ENCODE peak calls at places on chromosome 11, in six cellular contexts. H, D, I, A, Z and V are unnamed samples.

GRCh38 chr11:22730319-22730718 is 63.9 kb downstream of the GAS2 start:
- DNase-seq in D (no peak), H (no peak), A (no peak), Z (no peak), I (no peak), V (peak)

GRCh38 chr11:10654211-10655150 is 39.1 kb downstream of the IRAG1 start:
- DNase-seq in Z (no peak), D (peak), H (peak), A (peak), I (peak), V (peak)

GRCh38 chr11:83002047-83002446 is 69.7 kb downstream of the RAB30 start:
- DNase-seq in I (no peak), A (no peak), D (no peak), Z (no peak), H (no peak), V (no peak)

GRCh38 chr11:119664063-119664572 is 64.9 kb downstream of the NECTIN1 start:
- DNase-seq in H (no peak), A (no peak), Z (no peak), I (no peak), D (no peak), V (no peak)

GRCh38 chr11:33982661-33983060 is 68.9 kb upstream of the CAPRIN1 start:
- DNase-seq in Z (no peak), I (no peak), D (no peak), H (peak), A (no peak), V (no peak)

GRCh38 chr11:20990447-20990846 is 321.1 kb downstream of the NELL1 start:
- DNase-seq in H (no peak), I (no peak), Z (no peak), A (no peak), D (no peak), V (no peak)

GRCh38 chr11:100151944-100152343 is 535.1 kb upstream of the ARHGAP42 start:
- DNase-seq in A (no peak), I (no peak), D (no peak), Z (no peak), H (no peak), V (no peak)

GRCh38 chr11:441418-442274 is at the start of gene ANO9:
- DNase-seq in H (peak), Z (no peak), D (no peak), A (peak), I (no peak), V (peak)

GRCh38 chr11:43282607-43283440 is 29.0 kb upstream of the API5 start:
- DNase-seq in A (peak), D (peak), I (peak), H (peak), Z (no peak), V (peak)

GRCh38 chr11:71198141-71198822 is 54.1 kb downstream of the SHANK2 start:
- DNase-seq in D (no peak), I (no peak), Z (no peak), A (no peak), H (no peak), V (no peak)

GRCh38 chr11:34308821-34309585 is 48.8 kb downstream of the ABTB2 start:
- DNase-seq in H (peak), A (no peak), D (no peak), Z (no peak), I (no peak), V (no peak)

GRCh38 chr11:130399196-130399595 is 29.2 kb downstream of the ADAMTS8 start:
- DNase-seq in I (no peak), A (no peak), Z (no peak), D (no peak), H (no peak), V (no peak)

GRCh38 chr11:93225642-93226041 is 27.9 kb upstream of the SLC36A4 start:
- DNase-seq in A (no peak), I (no peak), Z (no peak), H (no peak), D (no peak), V (no peak)

GRCh38 chr11:64227405-64227956 is 1.4 kb downstream of the NUDT22 start:
- DNase-seq in D (no peak), I (no peak), Z (no peak), A (no peak), H (no peak), V (no peak)

GRCh38 chr11:17129003-17129402 is 51.5 kb upstream of the RPS13 start:
- DNase-seq in Z (no peak), A (no peak), I (no peak), D (no peak), H (no peak), V (no peak)

GRCh38 chr11:130644187-130644586 is 195.7 kb downstream of the ADAMTS15 start:
- DNase-seq in D (no peak), Z (no peak), A (peak), H (peak), I (no peak), V (no peak)

GRCh38 chr11:96328395-96329010 is 14.5 kb downstream of the MAML2 start:
- DNase-seq in H (no peak), A (no peak), D (no peak), Z (no peak), I (no peak), V (no peak)

GRCh38 chr11:43316451-43316850 is 4.7 kb downstream of the API5 start:
- DNase-seq in A (no peak), Z (no peak), H (no peak), D (no peak), I (no peak), V (no peak)

GRCh38 chr11:95469268-95469667 is 238.3 kb upstream of the SESN3 start:
- DNase-seq in D (no peak), A (no peak), I (no peak), H (no peak), Z (no peak), V (no peak)

GRCh38 chr11:134592391-134592990 is 180.4 kb upstream of the B3GAT1 start:
- DNase-seq in I (no peak), H (peak), Z (peak), A (peak), D (no peak), V (peak)

GRCh38 chr11:76139317-76139716 is 67.0 kb downstream of the WNT11 start:
- DNase-seq in A (no peak), D (no peak), H (no peak), I (no peak), Z (no peak), V (no peak)

GRCh38 chr11:36372101-36372767 is 76.1 kb downstream of the PRR5L start:
- DNase-seq in H (no peak), A (no peak), D (no peak), I (peak), Z (no peak), V (no peak)

GRCh38 chr11:130408901-130409300 is 19.5 kb downstream of the ADAMTS8 start:
- DNase-seq in H (no peak), I (no peak), A (no peak), Z (no peak), D (no peak), V (no peak)

GRCh38 chr11:83793332-83793731 is 507.2 kb upstream of the CCDC90B start:
- DNase-seq in H (no peak), A (no peak), Z (no peak), D (no peak), I (no peak), V (no peak)

GRCh38 chr11:112715091-112715490 is 246.1 kb upstream of the NCAM1 start:
- DNase-seq in H (no peak), Z (no peak), A (no peak), I (no peak), D (no peak), V (no peak)

GRCh38 chr11:26867286-26867685 is 126.6 kb upstream of the FIBIN start:
- DNase-seq in A (no peak), H (no peak), D (no peak), I (no peak), Z (no peak), V (no peak)

GRCh38 chr11:1652026-1652425 is 22.5 kb downstream of the KRTAP5-5 start:
- DNase-seq in A (no peak), D (no peak), Z (no peak), H (no peak), I (no peak), V (no peak)

GRCh38 chr11:82521427-82521826 is 212.2 kb downstream of the FAM181B start:
- DNase-seq in I (no peak), D (no peak), A (no peak), Z (no peak), H (no peak), V (no peak)

GRCh38 chr11:59679347-59679746 is 10.5 kb upstream of the PATL1 start:
- DNase-seq in H (no peak), A (no peak), D (no peak), I (no peak), Z (no peak), V (no peak)

GRCh38 chr11:134478176-134478575 is 66.1 kb upstream of the B3GAT1 start:
- DNase-seq in A (no peak), H (no peak), I (no peak), Z (peak), D (no peak), V (no peak)

GRCh38 chr11:119419246-119419645 is 3.7 kb downstream of the THY1 start:
- DNase-seq in Z (no peak), D (no peak), I (no peak), A (no peak), H (no peak), V (peak)

GRCh38 chr11:19829109-19829790 is 116.6 kb downstream of the NAV2 start:
- DNase-seq in H (no peak), D (no peak), I (no peak), A (no peak), Z (no peak), V (no peak)

GRCh38 chr11:66020618-66021357 is 5.5 kb downstream of the CATSPER1 start:
- DNase-seq in A (no peak), Z (no peak), H (peak), D (no peak), I (peak), V (no peak)

GRCh38 chr11:128563942-128564641 is 23.3 kb downstream of the ETS1 start:
- DNase-seq in D (no peak), A (no peak), I (no peak), Z (no peak), H (no peak), V (no peak)

GRCh38 chr11:40293655-40294342 is 1165.7 kb downstream of the LRRC4C start:
- DNase-seq in I (peak), A (peak), D (no peak), H (peak), Z (peak), V (peak)

GRCh38 chr11:64649304-64649703 is 58.3 kb downstream of the SLC22A12 start:
- DNase-seq in Z (no peak), A (peak), D (no peak), H (no peak), I (no peak), V (no peak)

GRCh38 chr11:70187771-70188170 is 15.3 kb upstream of the FADD start:
- DNase-seq in D (no peak), H (no peak), I (no peak), A (no peak), Z (no peak), V (no peak)

GRCh38 chr11:1568451-1568911 is 3.6 kb downstream of the DUSP8 start:
- DNase-seq in I (no peak), D (no peak), A (peak), Z (no peak), H (no peak), V (no peak)

GRCh38 chr11:70073881-70074371 is 4.2 kb upstream of the ANO1 start:
- DNase-seq in Z (peak), H (no peak), I (peak), D (no peak), A (no peak), V (peak)

GRCh38 chr11:76314741-76315090 is 66.2 kb downstream of the THAP12 start:
- DNase-seq in H (peak), A (no peak), D (no peak), Z (no peak), I (peak), V (no peak)